ENCODE peak calls at places on chromosome 16, in five cellular contexts. Y, S, P, K and T are unnamed samples.

GRCh38 chr16:31471875-31472558 is at the start of gene TGFB1I1:
- DNase-seq in Y (no peak), S (peak), P (peak), K (no peak), T (peak)

GRCh38 chr16:19375561-19376158 is 42.0 kb upstream of the TMC5 start:
- DNase-seq in Y (peak), S (peak), P (peak), K (peak), T (no peak)

GRCh38 chr16:88831838-88832237 is 20.1 kb upstream of the APRT start:
- DNase-seq in Y (no peak), S (no peak), P (no peak), K (no peak), T (no peak)

GRCh38 chr16:84115919-84116719 is 623 bp downstream of the MBTPS1 start:
- DNase-seq in Y (peak), S (peak), P (peak), K (no peak), T (no peak)

GRCh38 chr16:19284207-19284606 is 1.3 kb upstream of the CLEC19A start:
- DNase-seq in Y (peak), S (peak), P (no peak), K (no peak), T (no peak)

GRCh38 chr16:22614271-22614947 is 103.7 kb downstream of the NPIPB5 start:
- DNase-seq in Y (no peak), S (peak), P (no peak), K (no peak), T (peak)

GRCh38 chr16:50467943-50468748 is 80.0 kb upstream of the NKD1 start:
- DNase-seq in Y (peak), S (peak), P (no peak), K (no peak), T (no peak)

GRCh38 chr16:51573191-51573590 is 422.1 kb upstream of the SALL1 start:
- DNase-seq in Y (no peak), S (no peak), P (no peak), K (no peak), T (no peak)

GRCh38 chr16:1102921-1103648 is 7.0 kb upstream of the C1QTNF8 start:
- DNase-seq in Y (peak), S (no peak), P (peak), K (no peak), T (peak)

GRCh38 chr16:50462793-50463507 is 85.2 kb upstream of the NKD1 start:
- DNase-seq in Y (peak), S (no peak), P (no peak), K (no peak), T (no peak)

GRCh38 chr16:76959166-76959565 is 231.8 kb upstream of the MON1B start:
- DNase-seq in Y (no peak), S (no peak), P (no peak), K (no peak), T (no peak)

GRCh38 chr16:55292491-55292890 is 31.5 kb upstream of the IRX6 start:
- DNase-seq in Y (no peak), S (no peak), P (no peak), K (no peak), T (no peak)

GRCh38 chr16:521381-522210 is 5.9 kb upstream of the CAPN15 start:
- DNase-seq in Y (peak), S (no peak), P (no peak), K (no peak), T (no peak)

GRCh38 chr16:49407873-49408565 is 34.4 kb downstream of the C16orf78 start:
- DNase-seq in Y (peak), S (peak), P (peak), K (peak), T (peak)

GRCh38 chr16:78629173-78629572 is 529.7 kb downstream of the WWOX start:
- DNase-seq in Y (no peak), S (peak), P (no peak), K (no peak), T (no peak)

GRCh38 chr16:81647527-81647926 is 131.6 kb upstream of the PLCG2 start:
- DNase-seq in Y (no peak), S (peak), P (peak), K (no peak), T (no peak)

GRCh38 chr16:71974068-71974818 is 26.0 kb downstream of the PKD1L3 start:
- DNase-seq in Y (no peak), S (no peak), P (no peak), K (no peak), T (no peak)

GRCh38 chr16:25340973-25341372 is 83.3 kb upstream of the ZKSCAN2 start:
- DNase-seq in Y (no peak), S (no peak), P (no peak), K (no peak), T (no peak)

GRCh38 chr16:47787695-47788094 is 326.6 kb downstream of the PHKB start:
- DNase-seq in Y (no peak), S (peak), P (peak), K (no peak), T (no peak)

GRCh38 chr16:9115277-9115676 is 23.8 kb downstream of the HAPSTR1 start:
- DNase-seq in Y (no peak), S (no peak), P (peak), K (no peak), T (no peak)

GRCh38 chr16:12406158-12406557 is 397.5 kb downstream of the CPPED1 start:
- DNase-seq in Y (no peak), S (no peak), P (no peak), K (no peak), T (no peak)

GRCh38 chr16:11319529-11320146 is 25.6 kb upstream of the RMI2 start:
- DNase-seq in Y (peak), S (no peak), P (no peak), K (no peak), T (no peak)

GRCh38 chr16:90048737-90049330 is 28.3 kb downstream of the PRDM7 start:
- DNase-seq in Y (no peak), S (no peak), P (no peak), K (no peak), T (no peak)

GRCh38 chr16:82082543-82083244 is 47.6 kb downstream of the HSD17B2 start:
- DNase-seq in Y (no peak), S (peak), P (no peak), K (no peak), T (no peak)

GRCh38 chr16:1721372-1721771 is 15.4 kb downstream of the MAPK8IP3 start:
- DNase-seq in Y (no peak), S (no peak), P (no peak), K (no peak), T (no peak)

GRCh38 chr16:68237243-68238028 is 1.5 kb upstream of the ESRP2 start:
- DNase-seq in Y (peak), S (peak), P (peak), K (peak), T (peak)

GRCh38 chr16:11816123-11816522 is 19.1 kb upstream of the ZC3H7A start:
- DNase-seq in Y (no peak), S (no peak), P (no peak), K (no peak), T (no peak)

GRCh38 chr16:72596373-72596772 is 424.4 kb upstream of the PMFBP1 start:
- DNase-seq in Y (no peak), S (no peak), P (no peak), K (no peak), T (no peak)

GRCh38 chr16:72455743-72456659 is 284.0 kb upstream of the PMFBP1 start:
- DNase-seq in Y (peak), S (no peak), P (no peak), K (no peak), T (no peak)

GRCh38 chr16:66899310-66899944 is 19.1 kb downstream of the PDP2 start:
- DNase-seq in Y (no peak), S (no peak), P (peak), K (no peak), T (no peak)

GRCh38 chr16:66901626-66902025 is 17.1 kb downstream of the CDH16 start:
- DNase-seq in Y (no peak), S (no peak), P (no peak), K (no peak), T (no peak)

GRCh38 chr16:66898933-66899309 is 18.6 kb downstream of the PDP2 start:
- DNase-seq in Y (no peak), S (no peak), P (no peak), K (no peak), T (no peak)

GRCh38 chr16:66899945-66900688 is 18.6 kb downstream of the CDH16 start:
- DNase-seq in Y (peak), S (peak), P (peak), K (no peak), T (peak)

GRCh38 chr16:66900721-66901441 is 17.8 kb downstream of the CDH16 start:
- DNase-seq in Y (no peak), S (no peak), P (no peak), K (no peak), T (no peak)
- TF ChIP-seq CTCF in Y (no peak), S (no peak), P (no peak), K (no peak), T (no peak)

DNA sequence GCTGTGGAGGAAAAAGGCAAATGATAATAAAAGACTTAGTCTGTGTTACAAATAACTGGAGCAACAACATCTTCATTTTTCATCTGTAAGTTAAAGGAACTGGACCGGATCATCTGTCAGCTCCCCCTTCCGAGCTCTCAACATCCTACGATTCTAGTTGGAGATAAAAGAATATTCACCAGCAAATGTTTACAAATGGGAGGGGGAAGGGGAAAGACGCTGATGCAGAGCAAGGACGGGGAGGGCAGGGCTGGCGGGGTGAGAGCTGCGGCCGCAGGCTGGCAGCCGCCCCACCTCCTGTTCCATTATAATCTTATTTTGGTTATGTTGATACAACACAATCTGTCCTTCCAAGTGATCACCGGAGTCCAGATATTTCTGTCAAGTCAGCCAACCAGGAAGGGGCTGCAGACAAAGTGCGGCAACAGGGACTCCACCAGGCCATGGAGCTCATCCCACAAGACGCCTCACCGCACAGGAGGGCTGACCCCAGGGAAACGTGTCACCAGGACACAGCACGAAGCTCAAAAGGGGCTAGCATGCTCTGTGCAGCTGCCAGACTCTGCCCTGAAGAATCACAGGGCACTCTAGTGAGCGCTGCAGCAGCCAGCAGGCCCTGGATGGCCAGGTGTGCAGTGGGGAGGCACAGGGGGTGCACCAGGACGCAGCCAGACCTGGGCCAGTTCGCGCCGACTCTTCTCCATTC is 19.7 kb downstream of the FBXO31 start:
- DNase-seq in Y (peak), S (no peak), P (no peak), K (no peak), T (no peak)
- H3K4me3 ChIP-seq in Y (peak), S (no peak), P (no peak), K (no peak), T (peak)

GRCh38 chr16:64469351-64469750 is 652.5 kb downstream of the CDH11 start:
- DNase-seq in Y (no peak), S (no peak), P (no peak), K (no peak), T (no peak)

GRCh38 chr16:64470916-64471315 is 650.9 kb downstream of the CDH11 start:
- DNase-seq in Y (no peak), S (no peak), P (peak), K (no peak), T (no peak)

GRCh38 chr16:64468515-64469090 is 653.3 kb downstream of the CDH11 start:
- DNase-seq in Y (no peak), S (no peak), P (no peak), K (no peak), T (no peak)

GRCh38 chr16:64475627-64476351 is 646.1 kb downstream of the CDH11 start:
- DNase-seq in Y (no peak), S (peak), P (peak), K (peak), T (no peak)

GRCh38 chr16:64469906-64470702 is 651.8 kb downstream of the CDH11 start:
- DNase-seq in Y (no peak), S (no peak), P (peak), K (no peak), T (no peak)
- TF ChIP-seq CTCF in Y (no peak), S (peak), P (peak), K (peak), T (peak)

GRCh38 chr16:85709766-85710423 is 21.1 kb upstream of the GINS2 start:
- DNase-seq in Y (no peak), S (no peak), P (no peak), K (no peak), T (no peak)

GRCh38 chr16:85712841-85713240 is 24.1 kb upstream of the GINS2 start:
- DNase-seq in Y (no peak), S (no peak), P (no peak), K (no peak), T (no peak)

GRCh38 chr16:85715169-85716015 is 26.6 kb upstream of the GINS2 start:
- DNase-seq in Y (no peak), S (no peak), P (peak), K (no peak), T (no peak)

GRCh38 chr16:85708338-85708737 is 19.6 kb upstream of the GINS2 start:
- DNase-seq in Y (no peak), S (no peak), P (no peak), K (no peak), T (no peak)

GRCh38 chr16:85711982-85712587 is 23.3 kb upstream of the GINS2 start:
- DNase-seq in Y (no peak), S (no peak), P (no peak), K (no peak), T (no peak)
- H3K4me3 ChIP-seq in Y (no peak), S (no peak), P (no peak), K (no peak), T (no peak)

DNA sequence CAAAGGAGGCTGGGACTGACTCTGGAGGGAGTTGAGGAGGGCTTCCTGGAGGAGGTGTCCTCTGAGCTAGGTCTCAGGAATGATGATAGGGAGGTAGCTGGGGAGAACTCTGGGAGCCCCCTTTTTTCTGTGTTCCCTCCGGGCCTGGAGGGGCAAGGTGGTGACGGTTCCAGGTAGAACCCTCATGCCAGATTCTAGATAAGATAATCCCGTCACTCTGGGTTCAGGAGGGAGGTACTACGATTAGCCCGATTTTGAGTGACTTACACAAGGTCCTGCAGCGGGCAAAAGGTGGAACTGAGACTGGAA is 18.7 kb upstream of the ADGRG3 start:
- DNase-seq in Y (no peak), S (no peak), P (no peak), K (no peak), T (no peak)
- TF ChIP-seq CTCF in Y (no peak), S (no peak), P (no peak), K (no peak), T (no peak)